ENCODE peak calls at places on chromosomes 13 and 19, in four cellular contexts. One of them, this sample, is unnamed.

GRCh38 chr19:501646-502045 is 5.4 kb downstream of the MADCAM1 start:
- DNase-seq in heart left ventricle: peak
- DNase-seq in A549: no peak
- DNase-seq in CD4-positive, alpha-beta T cell: no peak
- DNase-seq in this sample: no peak

GRCh38 chr13:112053167-112053743 is 13.7 kb upstream of the SOX1 start:
- DNase-seq in heart left ventricle: no peak
- DNase-seq in A549: no peak
- DNase-seq in CD4-positive, alpha-beta T cell: no peak
- DNase-seq in this sample: no peak

GRCh38 chr13:60689571-60689970 is 292.6 kb downstream of the TDRD3 start:
- DNase-seq in heart left ventricle: no peak
- DNase-seq in A549: no peak
- DNase-seq in CD4-positive, alpha-beta T cell: no peak
- DNase-seq in this sample: no peak

GRCh38 chr19:44960906-44961734 is 5.9 kb downstream of the CLPTM1 start:
- DNase-seq in heart left ventricle: no peak
- DNase-seq in A549: no peak
- DNase-seq in CD4-positive, alpha-beta T cell: no peak
- DNase-seq in this sample: no peak

GRCh38 chr19:39941615-39942507 is 7.4 kb upstream of the FCGBP start:
- DNase-seq in heart left ventricle: no peak
- DNase-seq in A549: no peak
- DNase-seq in CD4-positive, alpha-beta T cell: peak
- DNase-seq in this sample: no peak

GRCh38 chr13:99371956-99372355 is 64.8 kb upstream of the GPR183 start:
- DNase-seq in heart left ventricle: no peak
- DNase-seq in A549: no peak
- DNase-seq in CD4-positive, alpha-beta T cell: peak
- DNase-seq in this sample: no peak

GRCh38 chr19:42409477-42409876 is 17.7 kb downstream of the LIPE start:
- DNase-seq in heart left ventricle: peak
- DNase-seq in A549: no peak
- DNase-seq in CD4-positive, alpha-beta T cell: no peak
- DNase-seq in this sample: no peak

GRCh38 chr19:55353803-55354697 is 469 bp downstream of the COX6B2 start:
- DNase-seq in heart left ventricle: peak
- DNase-seq in A549: peak
- DNase-seq in CD4-positive, alpha-beta T cell: peak
- DNase-seq in this sample: peak

GRCh38 chr13:52026246-52026626 is 1.7 kb downstream of the UTP14C start:
- DNase-seq in heart left ventricle: no peak
- DNase-seq in A549: no peak
- DNase-seq in CD4-positive, alpha-beta T cell: no peak
- DNase-seq in this sample: no peak

GRCh38 chr19:2542341-2543069 is 66.6 kb downstream of the GADD45B start:
- DNase-seq in heart left ventricle: no peak
- DNase-seq in A549: peak
- DNase-seq in CD4-positive, alpha-beta T cell: no peak
- DNase-seq in this sample: no peak

GRCh38 chr19:11264452-11265176 is 2.3 kb upstream of the DOCK6 start:
- DNase-seq in heart left ventricle: peak
- DNase-seq in A549: peak
- DNase-seq in CD4-positive, alpha-beta T cell: no peak
- DNase-seq in this sample: peak

DNA sequence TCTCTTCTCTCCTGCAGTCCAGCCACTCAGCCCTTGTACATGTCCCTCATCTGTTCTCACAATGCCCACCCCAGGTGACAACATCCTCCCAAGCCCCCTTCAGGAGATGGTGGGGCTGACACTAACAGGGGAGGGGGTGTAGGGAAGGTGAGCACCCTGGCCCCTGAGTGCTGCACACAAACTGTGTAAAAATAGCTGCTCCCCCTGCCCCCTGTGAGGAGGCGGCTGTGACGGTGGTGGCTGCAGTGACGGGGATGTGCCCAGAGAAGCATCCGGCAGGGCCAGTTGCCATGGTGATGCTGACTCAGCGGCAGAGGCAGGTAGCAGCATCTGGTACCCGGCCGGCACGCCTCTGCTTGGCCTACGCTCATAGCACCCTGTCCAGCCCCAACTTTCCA is 13.0 kb upstream of the JUND start:
- DNase-seq in heart left ventricle: no peak
- DNase-seq in A549: no peak
- DNase-seq in CD4-positive, alpha-beta T cell: peak
- DNase-seq in this sample: peak
- H3K27ac ChIP-seq in heart left ventricle: peak
- H3K27ac ChIP-seq in A549: peak
- H3K27ac ChIP-seq in CD4-positive, alpha-beta T cell: peak
- H3K27ac ChIP-seq in this sample: peak

DNA sequence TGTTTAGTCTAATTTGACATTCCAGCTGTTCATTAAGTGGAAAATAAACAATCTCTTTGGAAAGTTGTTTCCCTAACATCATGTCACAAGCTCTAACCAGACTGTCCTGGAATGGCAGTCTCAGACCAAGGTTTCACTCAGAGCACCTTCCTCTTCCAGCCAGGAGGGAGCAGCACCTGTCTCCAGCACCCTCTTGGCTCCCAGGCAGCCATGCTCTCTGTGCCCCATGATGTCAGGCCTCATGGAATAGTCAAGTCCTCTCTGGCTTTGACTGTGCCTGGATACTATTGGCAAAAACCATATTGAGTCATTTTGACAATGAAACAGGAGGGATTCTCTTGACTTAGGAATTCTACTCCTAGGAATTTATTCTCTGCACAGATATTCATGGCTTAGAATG is 171.4 kb downstream of the OXGR1 start:
- DNase-seq in heart left ventricle: no peak
- DNase-seq in A549: peak
- DNase-seq in CD4-positive, alpha-beta T cell: no peak
- DNase-seq in this sample: no peak
- TF ChIP-seq CTCF in heart left ventricle: no peak
- TF ChIP-seq CTCF in A549: no peak
- TF ChIP-seq CTCF in CD4-positive, alpha-beta T cell: no peak
- TF ChIP-seq CTCF in this sample: no peak

GRCh38 chr13:59337070-59337469 is 826.7 kb downstream of the DIAPH3 start:
- DNase-seq in heart left ventricle: no peak
- DNase-seq in A549: no peak
- DNase-seq in CD4-positive, alpha-beta T cell: no peak
- DNase-seq in this sample: no peak
- H3K27ac ChIP-seq in heart left ventricle: no peak
- H3K27ac ChIP-seq in A549: no peak
- H3K27ac ChIP-seq in CD4-positive, alpha-beta T cell: no peak
- H3K27ac ChIP-seq in this sample: no peak

GRCh38 chr19:33192010-33192409 is 2.1 kb upstream of the LRP3 start:
- DNase-seq in heart left ventricle: no peak
- DNase-seq in A549: no peak
- DNase-seq in CD4-positive, alpha-beta T cell: no peak
- DNase-seq in this sample: no peak
- TF ChIP-seq CTCF in heart left ventricle: no peak
- TF ChIP-seq CTCF in A549: peak
- TF ChIP-seq CTCF in CD4-positive, alpha-beta T cell: no peak
- TF ChIP-seq CTCF in this sample: no peak

GRCh38 chr19:13094285-13094595 is 8.4 kb downstream of the LYL1 start:
- DNase-seq in heart left ventricle: no peak
- DNase-seq in A549: no peak
- DNase-seq in CD4-positive, alpha-beta T cell: no peak
- DNase-seq in this sample: no peak

GRCh38 chr19:13095934-13096890 is 6.4 kb downstream of the LYL1 start:
- DNase-seq in heart left ventricle: peak
- DNase-seq in A549: peak
- DNase-seq in CD4-positive, alpha-beta T cell: no peak
- DNase-seq in this sample: no peak

GRCh38 chr19:13096968-13097330 is 5.7 kb downstream of the LYL1 start:
- DNase-seq in heart left ventricle: no peak
- DNase-seq in A549: no peak
- DNase-seq in CD4-positive, alpha-beta T cell: no peak
- DNase-seq in this sample: no peak

GRCh38 chr19:13094771-13095392 is 7.8 kb downstream of the LYL1 start:
- DNase-seq in heart left ventricle: peak
- DNase-seq in A549: no peak
- DNase-seq in CD4-positive, alpha-beta T cell: no peak
- DNase-seq in this sample: no peak

GRCh38 chr19:13095393-13095784 is 7.3 kb downstream of the LYL1 start:
- DNase-seq in heart left ventricle: peak
- DNase-seq in A549: no peak
- DNase-seq in CD4-positive, alpha-beta T cell: no peak
- DNase-seq in this sample: no peak
- H3K27ac ChIP-seq in heart left ventricle: no peak
- H3K27ac ChIP-seq in A549: no peak
- H3K27ac ChIP-seq in CD4-positive, alpha-beta T cell: no peak
- H3K27ac ChIP-seq in this sample: peak